ENCODE peak calls at places on chromosomes 6 and 20, in seven cellular contexts. Q is tibial artery, F is glutamatergic neuron, S is endothelial cell, U is neural progenitor cell, W is GM10248, N is cardiac muscle cell. T is an unnamed sample.
A peak's percentile ranks its signal among the peaks of the same experiment; 100 is the strongest.

GRCh38 chr20:13008761-13009681 is at the start of gene SPTLC3:
- DNase-seq in Q (peak; percentile 38), F (no peak), S (no peak), U (peak; percentile 46), W (no peak), N (peak; percentile 51), T (peak; percentile 18)

GRCh38 chr6:170172825-170173231 is 118.0 kb downstream of the DLL1 start:
- DNase-seq in Q (no peak), F (peak; percentile 8), S (no peak), U (no peak), W (no peak), N (no peak), T (no peak)

GRCh38 chr20:50558483-50558925 is 48.3 kb downstream of the PTPN1 start:
- DNase-seq in Q (no peak), F (no peak), S (no peak), U (no peak), W (no peak), N (peak; percentile 75), T (no peak)

GRCh38 chr20:40991181-40991889 is 37.3 kb upstream of the TOP1 start:
- DNase-seq in Q (peak; percentile 54), F (no peak), S (no peak), U (no peak), W (peak; percentile 89), N (no peak), T (no peak)

GRCh38 chr6:3722211-3722621 is 29.3 kb downstream of the PXDC1 start:
- DNase-seq in Q (no peak), F (no peak), S (no peak), U (peak; percentile 18), W (no peak), N (no peak), T (no peak)

GRCh38 chr6:143397229-143398222 is 53.0 kb downstream of the ADAT2 start:
- DNase-seq in Q (peak; percentile 58), F (no peak), S (peak; percentile 27), U (peak; percentile 20), W (no peak), N (peak; percentile 94), T (peak; percentile 10)

GRCh38 chr6:7671076-7671475 is 54.8 kb upstream of the BMP6 start:
- DNase-seq in Q (no peak), F (no peak), S (no peak), U (no peak), W (no peak), N (peak; percentile 49), T (no peak)

GRCh38 chr6:38387994-38388393 is 251.7 kb downstream of the BTBD9 start:
- DNase-seq in Q (no peak), F (no peak), S (no peak), U (no peak), W (no peak), N (peak; percentile 83), T (no peak)

GRCh38 chr6:112149236-112149635 is 61.8 kb downstream of the FAM229B start:
- DNase-seq in Q (no peak), F (no peak), S (no peak), U (no peak), W (no peak), N (no peak), T (no peak)

GRCh38 chr20:52150440-52151258 is 40.9 kb downstream of the ZFP64 start:
- DNase-seq in Q (no peak), F (no peak), S (peak; percentile 43), U (peak; percentile 54), W (peak; percentile 65), N (peak; percentile 68), T (no peak)

GRCh38 chr20:51378171-51378928 is 164.2 kb downstream of the NFATC2 start:
- DNase-seq in Q (no peak), F (no peak), S (peak; percentile 41), U (peak; percentile 63), W (no peak), N (no peak), T (no peak)

GRCh38 chr6:20205722-20206154 is 6.5 kb downstream of the MBOAT1 start:
- DNase-seq in Q (no peak), F (no peak), S (no peak), U (no peak), W (no peak), N (no peak), T (no peak)
- TF ChIP-seq CTCF in Q (no peak), F (no peak), S (no peak), U (no peak), W (no peak), N (no peak), T (no peak)

GRCh38 chr20:58703765-58704331 is 11.2 kb downstream of the NPEPL1 start:
- DNase-seq in Q (no peak), F (no peak), S (no peak), U (no peak), W (no peak), N (no peak), T (no peak)

GRCh38 chr20:58700823-58701222 is 8.2 kb downstream of the NPEPL1 start:
- DNase-seq in Q (no peak), F (no peak), S (no peak), U (no peak), W (no peak), N (peak; percentile 10), T (no peak)

GRCh38 chr20:58701431-58702160 is 9.0 kb downstream of the NPEPL1 start:
- DNase-seq in Q (no peak), F (no peak), S (no peak), U (no peak), W (no peak), N (no peak), T (no peak)

GRCh38 chr20:58702161-58702510 is 9.5 kb downstream of the NPEPL1 start:
- DNase-seq in Q (no peak), F (no peak), S (no peak), U (no peak), W (no peak), N (no peak), T (no peak)

DNA sequence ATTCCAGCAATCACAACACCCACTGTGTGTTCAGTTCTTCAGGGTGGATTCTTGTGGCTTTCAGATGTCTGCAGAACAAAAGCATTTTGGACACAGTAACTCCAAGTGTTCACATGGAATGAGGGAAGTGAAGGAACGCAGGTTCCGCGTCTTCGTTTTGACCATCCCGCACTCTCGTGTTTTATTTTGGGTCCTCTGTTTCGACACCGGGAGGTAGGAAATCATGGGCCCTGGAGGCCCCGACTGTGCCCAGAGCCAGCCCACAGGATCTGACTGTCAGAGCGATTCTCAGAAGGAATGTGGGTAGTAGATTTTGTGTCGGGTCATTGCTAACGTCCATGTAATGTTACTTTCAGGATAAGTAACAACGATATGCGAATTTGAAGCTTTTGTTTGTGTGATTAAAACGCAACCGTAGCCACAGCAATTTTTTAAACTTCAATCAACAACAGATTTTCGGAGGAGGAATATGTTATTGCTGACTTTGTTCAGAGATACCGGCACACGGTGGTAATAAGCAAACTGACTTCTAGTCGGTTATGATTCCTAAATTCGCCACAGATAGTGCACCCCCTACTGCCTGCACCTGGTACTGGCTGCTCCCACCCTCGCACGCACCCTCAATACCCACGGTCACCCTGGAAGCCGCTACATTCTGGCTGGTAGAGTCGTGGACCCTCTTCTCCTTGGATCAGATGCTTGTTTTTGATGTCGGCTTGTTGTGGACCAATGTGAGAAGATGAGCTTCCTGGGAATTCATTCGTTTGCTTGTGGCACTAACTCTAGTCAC is 10.5 kb downstream of the NPEPL1 start:
- DNase-seq in Q (no peak), F (no peak), S (no peak), U (no peak), W (no peak), N (no peak), T (no peak)
- TF ChIP-seq CTCF in Q (no peak), F (peak; percentile 37), S (peak; percentile 42), U (peak; percentile 36), W (no peak), N (peak; percentile 26), T (peak; percentile 27)

GRCh38 chr20:62873280-62873679 is 11.7 kb upstream of the TCFL5 start:
- DNase-seq in Q (no peak), F (no peak), S (no peak), U (no peak), W (no peak), N (no peak), T (no peak)

GRCh38 chr20:62874745-62875344 is 13.2 kb upstream of the TCFL5 start:
- DNase-seq in Q (no peak), F (no peak), S (no peak), U (no peak), W (no peak), N (peak; percentile 27), T (no peak)

GRCh38 chr20:62876441-62876825 is 14.8 kb upstream of the TCFL5 start:
- DNase-seq in Q (no peak), F (no peak), S (no peak), U (no peak), W (no peak), N (no peak), T (no peak)

GRCh38 chr20:62876826-62877728 is 15.5 kb upstream of the TCFL5 start:
- DNase-seq in Q (peak; percentile 83), F (no peak), S (no peak), U (no peak), W (no peak), N (peak; percentile 85), T (no peak)

GRCh38 chr20:62875419-62876355 is 14.1 kb upstream of the TCFL5 start:
- DNase-seq in Q (peak; percentile 87), F (peak; percentile 79), S (peak; percentile 74), U (peak; percentile 90), W (no peak), N (peak; percentile 91), T (peak; percentile 62)
- TF ChIP-seq CTCF in Q (peak; percentile 58), F (no peak), S (no peak), U (peak; percentile 53), W (no peak), N (peak; percentile 54), T (peak; percentile 57)

GRCh38 chr6:43334466-43335095 is 26.0 kb upstream of the CRIP3 start:
- DNase-seq in Q (no peak), F (no peak), S (peak; percentile 31), U (peak; percentile 73), W (no peak), N (peak; percentile 73), T (no peak)
- TF ChIP-seq CTCF in Q (peak; percentile 52), F (peak; percentile 51), S (peak; percentile 59), U (peak; percentile 77), W (no peak), N (peak; percentile 60), T (peak; percentile 64)

DNA sequence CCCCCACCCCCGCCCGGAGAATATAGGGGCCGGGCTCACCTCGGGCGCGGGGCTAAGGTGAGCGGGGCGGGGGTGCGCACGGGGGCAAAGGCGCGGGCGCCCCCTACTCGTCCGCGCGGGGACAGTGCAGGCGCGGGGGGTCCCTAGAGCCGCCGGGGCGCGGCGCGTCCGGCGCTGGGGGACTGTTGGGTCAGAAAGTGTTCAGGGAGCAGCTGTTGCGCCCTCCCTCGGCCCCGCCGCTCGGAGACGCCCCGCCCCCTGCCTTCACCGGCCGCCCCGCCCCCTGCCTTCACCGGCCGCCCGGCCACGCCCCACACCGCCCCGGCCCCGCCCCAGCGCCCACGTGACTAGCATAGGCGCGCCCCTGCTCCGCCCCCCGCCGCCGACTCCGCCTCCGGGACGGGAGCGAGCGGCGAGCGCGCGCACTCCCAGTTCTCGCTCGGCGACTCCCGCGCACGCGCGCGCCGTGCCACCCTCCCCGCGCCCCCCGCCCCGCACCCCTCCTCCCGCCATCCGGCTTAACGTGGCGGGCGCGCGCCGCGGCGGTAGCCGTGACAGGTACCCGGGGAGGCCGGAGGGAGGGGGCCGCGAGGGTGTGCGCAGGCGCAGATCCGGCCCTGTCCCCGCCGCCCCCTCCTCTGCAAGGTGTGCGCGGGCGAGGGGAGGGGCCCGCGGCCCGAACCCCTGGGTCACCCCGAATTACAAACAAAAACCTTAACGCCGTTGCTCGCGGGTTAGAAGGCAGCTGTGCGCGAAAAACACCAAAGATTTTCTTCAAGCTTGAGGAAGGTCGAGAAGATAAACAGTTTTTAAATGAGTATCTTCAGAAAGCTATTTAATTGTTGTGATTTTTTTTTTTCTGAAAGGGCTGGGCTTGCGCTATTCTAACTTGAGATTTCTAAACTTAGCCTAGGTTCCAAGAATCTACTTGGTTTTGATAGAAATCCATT is 704 bp upstream of the ZNF217 start:
- DNase-seq in Q (peak; percentile 96), F (peak; percentile 98), S (peak; percentile 100), U (peak; percentile 97), W (peak; percentile 84), N (peak; percentile 97), T (peak; percentile 97)
- TF ChIP-seq CTCF in Q (no peak), F (peak; percentile 38), S (peak; percentile 47), U (peak; percentile 62), W (peak; percentile 67), N (peak; percentile 13), T (peak; percentile 63)

T was measured in progenitor cell of endocrine pancreas.